ENCODE peak calls at places on chromosomes 2 and 18, in nine cellular contexts. One of them, this sample, is unnamed.

GRCh38 chr2:53475766-53476165 is 291.8 kb upstream of the CHAC2 start:
- DNase-seq in fibroblast of lung: no peak
- DNase-seq in PC-3: peak; percentile 59
- DNase-seq in endothelial cell: no peak
- DNase-seq in HFFc6: no peak
- DNase-seq in glutamatergic neuron: no peak
- DNase-seq in CD8-positive, alpha-beta T cell: no peak
- DNase-seq in A549: no peak
- DNase-seq in RWPE2: no peak
- DNase-seq in this sample: no peak

GRCh38 chr2:67733517-67733916 is 329.3 kb downstream of the C1D start:
- DNase-seq in fibroblast of lung: peak; percentile 38
- DNase-seq in PC-3: peak; percentile 62
- DNase-seq in RWPE2: no peak
- DNase-seq in HFFc6: no peak
- DNase-seq in glutamatergic neuron: peak; percentile 50
- DNase-seq in A549: peak; percentile 30
- DNase-seq in CD8-positive, alpha-beta T cell: no peak
- DNase-seq in endothelial cell: peak; percentile 56
- DNase-seq in this sample: no peak

GRCh38 chr2:164717000-164717597 is 95.8 kb upstream of the GRB14 start:
- DNase-seq in glutamatergic neuron: no peak
- DNase-seq in endothelial cell: no peak
- DNase-seq in PC-3: peak; percentile 56
- DNase-seq in HFFc6: peak; percentile 33
- DNase-seq in CD8-positive, alpha-beta T cell: no peak
- DNase-seq in RWPE2: no peak
- DNase-seq in fibroblast of lung: peak; percentile 49
- DNase-seq in A549: peak; percentile 54
- DNase-seq in this sample: no peak

GRCh38 chr18:8889479-8889878 is 184.1 kb downstream of the MTCL1 start:
- DNase-seq in endothelial cell: no peak
- DNase-seq in RWPE2: no peak
- DNase-seq in fibroblast of lung: peak; percentile 9
- DNase-seq in PC-3: no peak
- DNase-seq in glutamatergic neuron: no peak
- DNase-seq in CD8-positive, alpha-beta T cell: no peak
- DNase-seq in A549: no peak
- DNase-seq in HFFc6: peak; percentile 22
- DNase-seq in this sample: no peak

GRCh38 chr2:175441361-175441760 is 259.9 kb upstream of the ATP5MC3 start:
- DNase-seq in PC-3: no peak
- DNase-seq in RWPE2: no peak
- DNase-seq in glutamatergic neuron: peak; percentile 68
- DNase-seq in A549: no peak
- DNase-seq in fibroblast of lung: no peak
- DNase-seq in endothelial cell: no peak
- DNase-seq in HFFc6: no peak
- DNase-seq in CD8-positive, alpha-beta T cell: no peak
- DNase-seq in this sample: no peak

GRCh38 chr2:145789636-145790035 is 1269.7 kb upstream of the ZEB2 start:
- DNase-seq in A549: no peak
- DNase-seq in glutamatergic neuron: no peak
- DNase-seq in endothelial cell: no peak
- DNase-seq in RWPE2: no peak
- DNase-seq in PC-3: no peak
- DNase-seq in HFFc6: no peak
- DNase-seq in fibroblast of lung: peak; percentile 59
- DNase-seq in CD8-positive, alpha-beta T cell: no peak
- DNase-seq in this sample: no peak

GRCh38 chr2:170202437-170202836 is 24.5 kb downstream of the MYO3B start:
- DNase-seq in fibroblast of lung: no peak
- DNase-seq in PC-3: no peak
- DNase-seq in A549: no peak
- DNase-seq in HFFc6: no peak
- DNase-seq in RWPE2: no peak
- DNase-seq in glutamatergic neuron: no peak
- DNase-seq in endothelial cell: no peak
- DNase-seq in CD8-positive, alpha-beta T cell: no peak
- DNase-seq in this sample: no peak

GRCh38 chr2:86518498-86518897 is 44.7 kb downstream of the CHMP3 start:
- DNase-seq in A549: peak; percentile 32
- DNase-seq in RWPE2: no peak
- DNase-seq in PC-3: peak; percentile 10
- DNase-seq in fibroblast of lung: peak; percentile 53
- DNase-seq in CD8-positive, alpha-beta T cell: peak; percentile 22
- DNase-seq in endothelial cell: no peak
- DNase-seq in HFFc6: peak; percentile 32
- DNase-seq in glutamatergic neuron: no peak
- DNase-seq in this sample: no peak

GRCh38 chr2:181105562-181105961 is 125.2 kb downstream of the UBE2E3 start:
- DNase-seq in fibroblast of lung: no peak
- DNase-seq in endothelial cell: no peak
- DNase-seq in RWPE2: no peak
- DNase-seq in CD8-positive, alpha-beta T cell: no peak
- DNase-seq in PC-3: peak; percentile 55
- DNase-seq in glutamatergic neuron: no peak
- DNase-seq in A549: no peak
- DNase-seq in HFFc6: no peak
- DNase-seq in this sample: no peak

GRCh38 chr2:237405006-237405559 is 8.9 kb downstream of the COL6A3 start:
- DNase-seq in PC-3: no peak
- DNase-seq in fibroblast of lung: no peak
- DNase-seq in endothelial cell: no peak
- DNase-seq in RWPE2: no peak
- DNase-seq in A549: no peak
- DNase-seq in CD8-positive, alpha-beta T cell: no peak
- DNase-seq in glutamatergic neuron: no peak
- DNase-seq in HFFc6: no peak
- DNase-seq in this sample: no peak

GRCh38 chr18:28804512-28805214 is 627.7 kb upstream of the CDH2 start:
- DNase-seq in CD8-positive, alpha-beta T cell: no peak
- DNase-seq in HFFc6: no peak
- DNase-seq in RWPE2: no peak
- DNase-seq in A549: no peak
- DNase-seq in glutamatergic neuron: no peak
- DNase-seq in fibroblast of lung: no peak
- DNase-seq in endothelial cell: no peak
- DNase-seq in PC-3: no peak
- DNase-seq in this sample: no peak

GRCh38 chr2:150663143-150663542 is 175.7 kb upstream of the RND3 start:
- DNase-seq in PC-3: peak; percentile 63
- DNase-seq in A549: no peak
- DNase-seq in HFFc6: peak; percentile 80
- DNase-seq in fibroblast of lung: peak; percentile 77
- DNase-seq in RWPE2: no peak
- DNase-seq in CD8-positive, alpha-beta T cell: no peak
- DNase-seq in glutamatergic neuron: no peak
- DNase-seq in endothelial cell: no peak
- DNase-seq in this sample: no peak

GRCh38 chr2:121944072-121944829 is 188.8 kb downstream of the TSN start:
- DNase-seq in PC-3: peak; percentile 85
- DNase-seq in glutamatergic neuron: no peak
- DNase-seq in fibroblast of lung: peak; percentile 67
- DNase-seq in RWPE2: no peak
- DNase-seq in HFFc6: peak; percentile 95
- DNase-seq in endothelial cell: no peak
- DNase-seq in CD8-positive, alpha-beta T cell: no peak
- DNase-seq in A549: peak; percentile 36
- DNase-seq in this sample: no peak

DNA sequence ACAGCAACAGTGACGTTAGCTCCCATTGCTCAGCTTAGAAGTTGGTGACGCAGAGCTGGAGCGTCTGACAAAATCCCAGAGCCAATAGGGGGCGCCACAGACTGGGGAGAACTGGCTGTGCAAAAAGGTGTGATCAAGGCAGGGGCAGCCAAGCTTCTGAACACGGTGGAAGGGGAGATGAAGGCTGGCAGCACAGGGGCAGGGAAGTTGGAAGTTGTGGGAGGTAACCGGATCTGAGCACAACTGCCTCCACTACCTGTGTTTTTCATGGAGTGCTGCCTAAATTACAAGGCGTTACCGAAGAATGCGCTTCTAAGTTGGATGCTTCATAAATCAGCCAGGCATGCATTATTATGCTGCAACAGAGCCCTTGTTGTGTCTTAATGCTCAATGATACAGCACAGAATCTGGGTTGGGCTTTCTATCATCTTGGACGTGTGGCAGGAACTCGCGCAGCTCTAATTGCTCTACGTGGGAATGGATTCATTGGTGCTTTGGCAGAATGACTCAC is 370.0 kb downstream of the SLC4A3 start:
- DNase-seq in fibroblast of lung: peak; percentile 50
- DNase-seq in CD8-positive, alpha-beta T cell: no peak
- DNase-seq in A549: peak; percentile 27
- DNase-seq in glutamatergic neuron: peak; percentile 86
- DNase-seq in PC-3: peak; percentile 38
- DNase-seq in HFFc6: no peak
- DNase-seq in endothelial cell: peak; percentile 84
- DNase-seq in RWPE2: no peak
- DNase-seq in this sample: no peak
- TF ChIP-seq CTCF in fibroblast of lung: peak; percentile 35
- TF ChIP-seq CTCF in CD8-positive, alpha-beta T cell: no peak
- TF ChIP-seq CTCF in A549: peak; percentile 21
- TF ChIP-seq CTCF in glutamatergic neuron: peak; percentile 74
- TF ChIP-seq CTCF in PC-3: peak; percentile 62
- TF ChIP-seq CTCF in HFFc6: peak; percentile 71
- TF ChIP-seq CTCF in endothelial cell: peak; percentile 64
- TF ChIP-seq CTCF in RWPE2: peak; percentile 24
- TF ChIP-seq CTCF in this sample: no peak

DNA sequence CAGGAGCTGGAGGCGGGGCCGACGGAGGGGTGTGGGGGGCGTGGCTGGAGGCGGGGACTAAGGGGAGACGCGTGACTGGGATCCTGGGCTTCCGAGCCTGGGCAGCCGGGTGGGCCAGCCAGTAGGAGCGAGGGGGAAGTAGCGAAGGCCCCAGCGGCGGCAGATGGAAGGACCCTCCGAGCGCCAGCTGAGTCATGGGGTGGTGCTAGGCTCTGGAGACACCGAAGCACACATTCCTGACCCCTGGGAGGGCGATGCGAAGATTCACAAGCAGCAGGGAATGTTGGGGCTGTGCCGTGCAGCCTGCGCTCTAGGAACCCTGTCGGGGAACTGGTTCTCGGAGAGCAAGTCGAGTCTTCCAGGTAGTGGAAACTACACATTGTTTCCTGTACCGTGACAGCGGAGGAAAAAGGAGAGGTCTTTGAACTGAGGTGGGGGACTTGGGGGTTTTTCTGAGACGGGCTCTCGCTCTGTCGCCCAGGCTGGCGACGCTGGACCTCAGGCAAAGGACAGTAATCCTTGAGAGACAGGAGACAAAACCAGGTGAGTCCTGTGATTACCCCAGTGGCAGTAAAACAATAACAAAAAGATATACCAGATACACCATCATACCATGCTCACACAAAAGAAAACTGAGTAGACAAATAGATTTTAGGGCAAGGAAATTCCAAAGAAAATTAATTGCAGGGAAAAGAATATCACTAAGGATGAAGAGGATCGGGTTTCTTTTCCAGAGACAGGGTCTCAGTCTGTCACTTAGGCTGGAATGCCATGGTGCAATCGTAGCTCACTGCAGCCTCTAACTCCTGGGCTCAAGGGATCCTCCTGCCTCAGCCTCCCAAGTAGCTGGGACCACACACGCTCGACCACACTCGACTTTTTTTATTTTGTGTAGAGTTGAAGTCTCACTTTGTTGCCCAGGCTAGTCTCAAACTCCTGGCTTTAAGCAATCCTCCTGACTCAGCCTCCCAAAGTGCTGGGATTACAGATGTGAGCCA is 828 bp upstream of the AFG3L2 start:
- DNase-seq in HFFc6: peak; percentile 98
- DNase-seq in glutamatergic neuron: no peak
- DNase-seq in endothelial cell: no peak
- DNase-seq in RWPE2: no peak
- DNase-seq in CD8-positive, alpha-beta T cell: no peak
- DNase-seq in A549: no peak
- DNase-seq in fibroblast of lung: peak; percentile 17
- DNase-seq in PC-3: no peak
- DNase-seq in this sample: no peak
- TF ChIP-seq CTCF in HFFc6: peak; percentile 54
- TF ChIP-seq CTCF in glutamatergic neuron: no peak
- TF ChIP-seq CTCF in endothelial cell: peak; percentile 26
- TF ChIP-seq CTCF in RWPE2: no peak
- TF ChIP-seq CTCF in CD8-positive, alpha-beta T cell: no peak
- TF ChIP-seq CTCF in A549: no peak
- TF ChIP-seq CTCF in fibroblast of lung: no peak
- TF ChIP-seq CTCF in PC-3: no peak
- TF ChIP-seq CTCF in this sample: no peak

GRCh38 chr2:189364607-189365006 is 76.7 kb upstream of the WDR75 start:
- DNase-seq in CD8-positive, alpha-beta T cell: no peak
- DNase-seq in HFFc6: no peak
- DNase-seq in PC-3: no peak
- DNase-seq in A549: no peak
- DNase-seq in RWPE2: no peak
- DNase-seq in fibroblast of lung: no peak
- DNase-seq in glutamatergic neuron: no peak
- DNase-seq in endothelial cell: no peak
- DNase-seq in this sample: no peak

GRCh38 chr2:189363559-189363958 is 77.7 kb upstream of the WDR75 start:
- DNase-seq in endothelial cell: no peak
- DNase-seq in HFFc6: peak; percentile 61
- DNase-seq in CD8-positive, alpha-beta T cell: no peak
- DNase-seq in PC-3: peak; percentile 90
- DNase-seq in A549: peak; percentile 79
- DNase-seq in fibroblast of lung: peak; percentile 48
- DNase-seq in RWPE2: no peak
- DNase-seq in glutamatergic neuron: no peak
- DNase-seq in this sample: no peak

GRCh38 chr2:189369566-189369965 is 71.7 kb upstream of the WDR75 start:
- DNase-seq in RWPE2: no peak
- DNase-seq in HFFc6: peak; percentile 59
- DNase-seq in fibroblast of lung: peak; percentile 53
- DNase-seq in A549: peak; percentile 43
- DNase-seq in endothelial cell: no peak
- DNase-seq in CD8-positive, alpha-beta T cell: no peak
- DNase-seq in glutamatergic neuron: no peak
- DNase-seq in PC-3: peak; percentile 89
- DNase-seq in this sample: no peak

GRCh38 chr2:189367343-189367742 is 73.9 kb upstream of the WDR75 start:
- DNase-seq in A549: no peak
- DNase-seq in endothelial cell: no peak
- DNase-seq in fibroblast of lung: no peak
- DNase-seq in glutamatergic neuron: no peak
- DNase-seq in CD8-positive, alpha-beta T cell: no peak
- DNase-seq in HFFc6: no peak
- DNase-seq in RWPE2: no peak
- DNase-seq in PC-3: no peak
- DNase-seq in this sample: no peak

GRCh38 chr2:189366349-189366748 is 74.9 kb upstream of the WDR75 start:
- DNase-seq in RWPE2: no peak
- DNase-seq in PC-3: no peak
- DNase-seq in A549: no peak
- DNase-seq in fibroblast of lung: no peak
- DNase-seq in endothelial cell: no peak
- DNase-seq in CD8-positive, alpha-beta T cell: no peak
- DNase-seq in glutamatergic neuron: no peak
- DNase-seq in HFFc6: no peak
- DNase-seq in this sample: no peak
- TF ChIP-seq CTCF in RWPE2: no peak
- TF ChIP-seq CTCF in PC-3: no peak
- TF ChIP-seq CTCF in A549: no peak
- TF ChIP-seq CTCF in fibroblast of lung: no peak
- TF ChIP-seq CTCF in endothelial cell: no peak
- TF ChIP-seq CTCF in CD8-positive, alpha-beta T cell: no peak
- TF ChIP-seq CTCF in glutamatergic neuron: no peak
- TF ChIP-seq CTCF in HFFc6: no peak
- TF ChIP-seq CTCF in this sample: no peak

GRCh38 chr2:234535359-234535758 is 38.5 kb upstream of the ARL4C start:
- DNase-seq in PC-3: no peak
- DNase-seq in A549: no peak
- DNase-seq in endothelial cell: no peak
- DNase-seq in glutamatergic neuron: no peak
- DNase-seq in CD8-positive, alpha-beta T cell: no peak
- DNase-seq in HFFc6: no peak
- DNase-seq in fibroblast of lung: no peak
- DNase-seq in RWPE2: no peak
- DNase-seq in this sample: no peak
- TF ChIP-seq CTCF in PC-3: no peak
- TF ChIP-seq CTCF in A549: no peak
- TF ChIP-seq CTCF in endothelial cell: no peak
- TF ChIP-seq CTCF in glutamatergic neuron: no peak
- TF ChIP-seq CTCF in CD8-positive, alpha-beta T cell: no peak
- TF ChIP-seq CTCF in HFFc6: no peak
- TF ChIP-seq CTCF in fibroblast of lung: no peak
- TF ChIP-seq CTCF in RWPE2: no peak
- TF ChIP-seq CTCF in this sample: no peak